ENCODE peak calls at places on chromosomes 4 and X, in nine cellular contexts. C is lower leg skin, Y is A549, J is endothelial cell of umbilical vein, X is prostate gland, L is ovary, B is testis, N is breast epithelium, W is suprapubic skin. D is an unnamed sample.

GRCh38 chr4:27692098-27692679 is 831.5 kb downstream of the STIM2 start:
- DNase-seq in C (no peak), W (no peak), N (no peak), L (no peak), Y (no peak), J (peak), X (no peak), B (peak), D (peak)

GRCh38 chrX:124098089-124098488 is 136.6 kb downstream of the STAG2 start:
- DNase-seq in X (no peak), C (no peak), L (no peak), Y (no peak), B (no peak), W (no peak), J (peak), N (no peak), D (peak)

GRCh38 chr4:98046665-98047064 is 96.6 kb downstream of the STPG2 start:
- DNase-seq in X (no peak), N (no peak), W (no peak), Y (no peak), B (no peak), J (no peak), C (no peak), L (no peak), D (no peak)

GRCh38 chrX:37745354-37745753 is 34.5 kb upstream of the CYBB start:
- DNase-seq in N (peak), B (peak), C (peak), J (peak), X (peak), Y (peak), L (peak), W (peak), D (peak)

GRCh38 chr4:121686265-121686664 is 10.5 kb downstream of the ANXA5 start:
- DNase-seq in B (no peak), J (peak), C (no peak), X (no peak), Y (no peak), L (no peak), W (no peak), N (no peak), D (no peak)

GRCh38 chr4:8580321-8581093 is at the start of gene GPR78:
- DNase-seq in B (peak), W (peak), J (peak), X (no peak), Y (no peak), N (no peak), L (peak), C (no peak), D (peak)

GRCh38 chr4:48909697-48910096 is 3.1 kb upstream of the OCIAD2 start:
- DNase-seq in J (peak), W (no peak), X (no peak), L (no peak), Y (peak), N (no peak), B (no peak), C (no peak), D (peak)

GRCh38 chrX:149871940-149872339 is 9.0 kb upstream of the MAGEA8 start:
- DNase-seq in L (no peak), X (no peak), B (peak), J (peak), N (peak), Y (no peak), W (no peak), C (no peak), D (peak)

GRCh38 chr4:109499513-109499912 is 60.5 kb upstream of the MCUB start:
- DNase-seq in N (no peak), Y (no peak), X (no peak), L (no peak), W (no peak), C (no peak), J (no peak), B (no peak), D (no peak)

GRCh38 chr4:1234811-1235292 is 14.1 kb downstream of the CTBP1 start:
- DNase-seq in Y (no peak), N (no peak), C (no peak), B (no peak), J (no peak), L (peak), X (no peak), W (peak), D (no peak)

GRCh38 chr4:54728342-54728741 is 70.6 kb downstream of the KIT start:
- DNase-seq in W (no peak), J (no peak), Y (no peak), L (no peak), N (no peak), X (no peak), C (no peak), B (no peak), D (no peak)

GRCh38 chrX:43836435-43837184 is 45.6 kb downstream of the MAOB start:
- DNase-seq in N (no peak), L (no peak), Y (peak), C (no peak), B (no peak), W (no peak), J (peak), X (no peak), D (peak)

GRCh38 chr4:186900980-186901379 is 177.3 kb upstream of the FAT1 start:
- DNase-seq in N (no peak), X (no peak), L (no peak), C (no peak), J (no peak), Y (no peak), W (no peak), B (no peak), D (no peak)

GRCh38 chr4:126124817-126125216 is 810.1 kb downstream of the FAT4 start:
- DNase-seq in L (no peak), Y (no peak), X (no peak), N (no peak), J (no peak), B (no peak), C (no peak), W (no peak), D (no peak)

GRCh38 chr4:1866095-1866755 is 5.0 kb upstream of the NSD2 start:
- DNase-seq in B (no peak), N (no peak), C (no peak), W (no peak), X (no peak), J (no peak), L (no peak), Y (no peak), D (no peak)

GRCh38 chr4:36332023-36332781 is 50.8 kb downstream of the DTHD1 start:
- DNase-seq in L (no peak), J (no peak), N (no peak), C (no peak), X (no peak), B (no peak), Y (no peak), W (no peak), D (no peak)

GRCh38 chrX:115531818-115532403 is 29.1 kb upstream of the PLS3 start:
- DNase-seq in Y (no peak), C (no peak), J (peak), B (no peak), L (no peak), X (no peak), W (no peak), N (no peak), D (no peak)

GRCh38 chr4:173192375-173193162 is 24.0 kb downstream of the GALNT7 start:
- DNase-seq in N (no peak), C (no peak), Y (no peak), X (no peak), J (peak), L (no peak), W (no peak), B (no peak), D (peak)

GRCh38 chr4:181219783-181220416 is 1023.3 kb upstream of the TENM3 start:
- DNase-seq in X (no peak), C (no peak), B (no peak), N (no peak), L (no peak), Y (no peak), J (no peak), W (no peak), D (no peak)

GRCh38 chrX:45322382-45322781 is 121.7 kb upstream of the DIPK2B start:
- DNase-seq in L (peak), X (peak), B (peak), J (peak), C (no peak), Y (peak), W (no peak), N (no peak), D (peak)
- TF ChIP-seq CTCF in L (peak), X (no peak), B (no peak), J (peak), C (no peak), Y (peak), W (no peak), N (no peak), D (no peak)

GRCh38 chrX:10574663-10575062 is 45.7 kb downstream of the MID1 start:
- DNase-seq in B (no peak), C (no peak), X (no peak), W (no peak), N (no peak), J (peak), L (no peak), Y (no peak), D (no peak)

GRCh38 chrX:10577863-10578262 is 42.5 kb downstream of the MID1 start:
- DNase-seq in Y (no peak), L (no peak), W (no peak), X (no peak), B (no peak), N (no peak), J (peak), C (no peak), D (no peak)

GRCh38 chrX:10579753-10580060 is 40.7 kb downstream of the MID1 start:
- DNase-seq in L (no peak), X (no peak), J (peak), N (no peak), W (no peak), Y (no peak), B (no peak), C (no peak), D (no peak)

GRCh38 chrX:10579018-10579752 is 41.2 kb downstream of the MID1 start:
- DNase-seq in C (no peak), W (no peak), L (no peak), J (peak), B (no peak), Y (no peak), X (no peak), N (no peak), D (no peak)

GRCh38 chrX:10576777-10577444 is 43.5 kb downstream of the MID1 start:
- DNase-seq in Y (no peak), W (no peak), J (peak), B (no peak), C (no peak), L (no peak), X (no peak), N (no peak), D (no peak)
- H3K4me3 ChIP-seq in Y (peak), W (no peak), J (peak), B (no peak), C (no peak), L (no peak), X (no peak), N (no peak), D (no peak)

GRCh38 chr4:52037730-52038108 is 380 bp downstream of the SGCB start:
- DNase-seq in B (peak), X (no peak), N (no peak), J (peak), Y (peak), C (no peak), L (peak), W (no peak), D (no peak)

GRCh38 chr4:52035190-52035589 is 2.9 kb downstream of the SGCB start:
- DNase-seq in Y (no peak), C (no peak), L (no peak), J (no peak), X (no peak), N (no peak), W (no peak), B (no peak), D (no peak)

GRCh38 chr4:52036875-52037274 is 1.2 kb downstream of the SGCB start:
- DNase-seq in Y (no peak), X (no peak), W (no peak), N (no peak), J (peak), C (no peak), B (no peak), L (no peak), D (no peak)

GRCh38 chr4:52038109-52038912 is at the start of gene SGCB:
- DNase-seq in L (peak), N (peak), X (peak), C (peak), W (peak), Y (peak), J (peak), B (peak), D (peak)
- TF ChIP-seq POLR2A in L (no peak), N (no peak), X (peak), C (no peak), W (no peak), Y (peak), J (peak), B (no peak), D (no peak)

GRCh38 chr4:88227734-88228133 is 56.6 kb downstream of the PPM1K start:
- DNase-seq in J (peak), B (no peak), W (no peak), X (no peak), N (no peak), Y (no peak), L (no peak), C (no peak), D (no peak)
- TF ChIP-seq CTCF in J (no peak), B (no peak), W (no peak), X (no peak), N (no peak), Y (no peak), L (no peak), C (no peak), D (no peak)

GRCh38 chr4:53714377-53715140 is 123.3 kb upstream of the LNX1 start:
- DNase-seq in J (no peak), C (no peak), B (no peak), Y (no peak), W (no peak), L (no peak), X (peak), N (no peak), D (no peak)
- H3K4me3 ChIP-seq in J (no peak), C (no peak), B (no peak), Y (no peak), W (no peak), L (no peak), X (no peak), N (no peak), D (no peak)

DNA sequence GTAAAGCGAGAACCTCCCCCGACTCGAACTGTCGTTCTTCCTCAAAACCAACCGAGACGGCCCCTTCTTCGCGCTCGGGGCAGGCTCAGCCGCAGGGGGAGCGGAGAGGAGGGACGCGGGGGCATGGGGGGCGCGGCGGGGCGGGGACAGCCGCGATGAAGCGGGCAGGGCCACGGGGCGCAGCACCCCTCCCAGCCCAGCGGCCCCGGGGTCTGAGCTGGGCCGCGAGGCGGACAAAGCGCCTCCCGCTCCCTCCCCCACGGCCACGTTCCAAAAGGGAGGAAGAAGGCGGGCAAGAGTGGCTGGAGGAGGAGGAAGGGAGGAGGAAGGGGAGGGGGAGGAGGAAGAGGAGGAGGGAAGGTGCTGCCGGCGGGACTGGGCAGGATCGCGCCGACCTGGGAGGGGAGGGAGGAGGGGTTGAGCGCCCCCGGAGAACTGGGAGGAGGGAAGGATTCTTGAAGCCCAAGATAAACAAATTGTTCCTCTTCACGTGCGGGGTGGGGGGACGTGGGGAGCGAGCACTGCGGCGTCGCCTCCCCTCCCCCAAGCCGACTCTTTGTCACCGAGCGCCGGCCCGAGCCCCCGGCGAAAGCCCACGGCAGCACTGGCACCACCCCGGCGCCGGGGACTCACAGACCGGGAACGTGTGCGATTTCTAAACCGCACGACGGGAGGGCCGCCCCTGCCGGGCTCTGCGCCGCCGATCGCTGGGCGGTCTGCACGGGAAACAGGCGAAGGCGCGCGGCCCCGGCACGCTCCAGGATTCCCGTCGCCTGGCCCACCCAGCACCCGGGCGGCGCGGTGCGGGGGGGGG is 2.9 kb downstream of the MAML3 start:
- DNase-seq in X (peak), L (peak), J (peak), N (peak), Y (peak), C (peak), W (peak), B (peak), D (peak)
- TF ChIP-seq POLR2A in X (peak), L (peak), J (peak), N (no peak), Y (peak), C (no peak), W (no peak), B (no peak), D (peak)

GRCh38 chrX:27555514-27555913 is 34.6 kb upstream of the DCAF8L2 start:
- DNase-seq in C (no peak), B (no peak), J (peak), W (no peak), L (no peak), X (no peak), Y (peak), N (no peak), D (peak)
- TF ChIP-seq CTCF in C (no peak), B (peak), J (peak), W (no peak), L (no peak), X (no peak), Y (no peak), N (no peak), D (peak)

DNA sequence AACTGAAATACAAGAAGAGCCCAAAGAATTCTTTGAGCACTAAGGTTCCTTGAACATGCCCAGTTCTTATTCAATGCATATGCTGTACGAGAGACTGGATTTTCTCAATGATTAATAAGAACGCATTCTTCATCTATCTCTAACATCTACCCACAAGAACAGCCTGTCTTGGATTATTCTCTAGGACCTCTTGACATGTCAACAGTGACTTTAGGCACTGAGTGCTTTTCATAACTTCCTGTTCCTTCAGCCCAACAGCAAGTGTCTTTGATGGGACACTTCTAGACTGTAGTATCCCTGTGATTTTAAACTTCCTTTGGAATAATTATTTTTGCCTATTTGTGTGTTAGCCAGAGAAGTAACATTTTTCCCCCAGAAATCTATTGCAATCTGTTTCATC is 69.3 kb downstream of the OPHN1 start:
- DNase-seq in Y (no peak), C (no peak), W (no peak), N (no peak), J (no peak), L (no peak), B (no peak), X (no peak), D (no peak)
- H3K4me3 ChIP-seq in Y (no peak), C (no peak), W (no peak), N (no peak), J (no peak), L (no peak), B (no peak), X (no peak), D (no peak)

GRCh38 chrX:1661922-1662221 is 47.0 kb downstream of the ASMT start:
- DNase-seq in N (no peak), W (no peak), C (peak), B (no peak), Y (no peak), J (no peak), L (no peak), X (no peak), D (no peak)

GRCh38 chrX:1659664-1660461 is 45.0 kb downstream of the ASMT start:
- DNase-seq in Y (no peak), W (peak), X (no peak), L (no peak), C (peak), N (no peak), J (no peak), B (no peak), D (no peak)

GRCh38 chrX:1657367-1658082 is 42.7 kb downstream of the ASMT start:
- DNase-seq in W (no peak), X (no peak), C (no peak), J (peak), L (no peak), Y (no peak), N (no peak), B (peak), D (peak)

GRCh38 chrX:1658083-1658463 is 43.2 kb downstream of the ASMT start:
- DNase-seq in L (no peak), Y (no peak), W (no peak), N (no peak), X (no peak), B (no peak), C (peak), J (no peak), D (peak)

GRCh38 chrX:1661048-1661921 is 46.4 kb downstream of the ASMT start:
- DNase-seq in B (peak), J (no peak), L (no peak), N (no peak), C (peak), X (peak), Y (no peak), W (peak), D (peak)
- TF ChIP-seq POLR2A in B (no peak), J (no peak), L (no peak), N (no peak), C (no peak), X (no peak), Y (no peak), W (no peak), D (no peak)

GRCh38 chr4:132132433-132132832 is 1016.7 kb upstream of the PCDH10 start:
- DNase-seq in L (no peak), X (no peak), N (no peak), C (no peak), J (no peak), B (no peak), Y (no peak), W (no peak), D (no peak)
- TF ChIP-seq CTCF in L (no peak), X (no peak), N (no peak), C (no peak), J (no peak), B (no peak), Y (no peak), W (no peak), D (no peak)

D was measured in NB4.